ENCODE peak calls at places on chromosomes 16 and 17, in ten cellular contexts. I is body of pancreas, W is transverse colon, X is breast epithelium, O is IMR-90, A is prostate gland, L is A549, S is lower leg skin, U is vagina, R is stomach. Y is an unnamed sample.

GRCh38 chr17:61002316-61002736 is 324.7 kb downstream of the BCAS3 start:
- DNase-seq in I (no peak), W (no peak), X (no peak), O (peak), A (no peak), L (peak), S (no peak), U (no peak), R (no peak), Y (no peak)

GRCh38 chr16:58062821-58063220 is 37.3 kb downstream of the MMP15 start:
- DNase-seq in I (no peak), W (no peak), X (no peak), O (no peak), A (no peak), L (no peak), S (no peak), U (no peak), R (no peak), Y (no peak)

GRCh38 chr16:20940864-20941634 is 40.5 kb downstream of the LYRM1 start:
- DNase-seq in I (no peak), W (no peak), X (no peak), O (no peak), A (no peak), L (no peak), S (no peak), U (no peak), R (no peak), Y (no peak)

GRCh38 chr16:67100569-67101300 is 9.0 kb upstream of the PHAF1 start:
- DNase-seq in I (no peak), W (no peak), X (no peak), O (peak), A (no peak), L (peak), S (no peak), U (no peak), R (no peak), Y (no peak)

GRCh38 chr17:16814439-16814838 is 124.4 kb downstream of the CCDC144A start:
- DNase-seq in I (no peak), W (no peak), X (no peak), O (no peak), A (no peak), L (no peak), S (no peak), U (no peak), R (no peak), Y (no peak)

GRCh38 chr17:51000835-51001638 is 119.6 kb downstream of the SPAG9 start:
- DNase-seq in I (no peak), W (no peak), X (no peak), O (peak), A (peak), L (peak), S (no peak), U (no peak), R (no peak), Y (peak)

GRCh38 chr16:11604783-11605563 is 18.3 kb upstream of the LITAF start:
- DNase-seq in I (peak), W (peak), X (no peak), O (peak), A (no peak), L (no peak), S (no peak), U (no peak), R (no peak), Y (no peak)

GRCh38 chr16:29911676-29912010 is 11.4 kb downstream of the ASPHD1 start:
- DNase-seq in I (no peak), W (no peak), X (no peak), O (no peak), A (no peak), L (no peak), S (no peak), U (no peak), R (no peak), Y (no peak)

GRCh38 chr16:75648265-75649076 is 898 bp downstream of the TERF2IP start:
- DNase-seq in I (peak), W (peak), X (peak), O (peak), A (peak), L (peak), S (peak), U (no peak), R (peak), Y (peak)
- TF ChIP-seq POLR2A in I (no peak), W (no peak), X (peak), O (no peak), A (peak), L (no peak), S (no peak), U (no peak), R (no peak), Y (no peak)

GRCh38 chr16:57036945-57037344 is 47.6 kb downstream of the NLRC5 start:
- DNase-seq in I (no peak), W (no peak), X (no peak), O (no peak), A (no peak), L (no peak), S (no peak), U (no peak), R (no peak), Y (no peak)

GRCh38 chr16:57041182-57042156 is 50.9 kb upstream of the CPNE2 start:
- DNase-seq in I (peak), W (peak), X (no peak), O (no peak), A (no peak), L (no peak), S (no peak), U (no peak), R (peak), Y (no peak)

GRCh38 chr16:57038151-57038550 is 48.8 kb downstream of the NLRC5 start:
- DNase-seq in I (no peak), W (no peak), X (no peak), O (peak), A (no peak), L (no peak), S (no peak), U (no peak), R (no peak), Y (no peak)

GRCh38 chr16:57036315-57036714 is 47.0 kb downstream of the NLRC5 start:
- DNase-seq in I (no peak), W (no peak), X (no peak), O (no peak), A (no peak), L (no peak), S (no peak), U (no peak), R (no peak), Y (no peak)

GRCh38 chr16:57039148-57039812 is 49.9 kb downstream of the NLRC5 start:
- DNase-seq in I (no peak), W (peak), X (no peak), O (peak), A (no peak), L (no peak), S (no peak), U (no peak), R (no peak), Y (no peak)
- TF ChIP-seq POLR2A in I (no peak), W (no peak), X (no peak), O (no peak), A (no peak), L (no peak), S (no peak), U (no peak), R (no peak), Y (no peak)

GRCh38 chr17:71057448-71057847 is 888.1 kb downstream of the KCNJ2 start:
- DNase-seq in I (no peak), W (no peak), X (no peak), O (no peak), A (no peak), L (no peak), S (no peak), U (no peak), R (no peak), Y (no peak)
- TF ChIP-seq POLR2A in I (no peak), W (no peak), X (no peak), O (no peak), A (no peak), L (no peak), S (no peak), U (no peak), R (no peak), Y (no peak)

DNA sequence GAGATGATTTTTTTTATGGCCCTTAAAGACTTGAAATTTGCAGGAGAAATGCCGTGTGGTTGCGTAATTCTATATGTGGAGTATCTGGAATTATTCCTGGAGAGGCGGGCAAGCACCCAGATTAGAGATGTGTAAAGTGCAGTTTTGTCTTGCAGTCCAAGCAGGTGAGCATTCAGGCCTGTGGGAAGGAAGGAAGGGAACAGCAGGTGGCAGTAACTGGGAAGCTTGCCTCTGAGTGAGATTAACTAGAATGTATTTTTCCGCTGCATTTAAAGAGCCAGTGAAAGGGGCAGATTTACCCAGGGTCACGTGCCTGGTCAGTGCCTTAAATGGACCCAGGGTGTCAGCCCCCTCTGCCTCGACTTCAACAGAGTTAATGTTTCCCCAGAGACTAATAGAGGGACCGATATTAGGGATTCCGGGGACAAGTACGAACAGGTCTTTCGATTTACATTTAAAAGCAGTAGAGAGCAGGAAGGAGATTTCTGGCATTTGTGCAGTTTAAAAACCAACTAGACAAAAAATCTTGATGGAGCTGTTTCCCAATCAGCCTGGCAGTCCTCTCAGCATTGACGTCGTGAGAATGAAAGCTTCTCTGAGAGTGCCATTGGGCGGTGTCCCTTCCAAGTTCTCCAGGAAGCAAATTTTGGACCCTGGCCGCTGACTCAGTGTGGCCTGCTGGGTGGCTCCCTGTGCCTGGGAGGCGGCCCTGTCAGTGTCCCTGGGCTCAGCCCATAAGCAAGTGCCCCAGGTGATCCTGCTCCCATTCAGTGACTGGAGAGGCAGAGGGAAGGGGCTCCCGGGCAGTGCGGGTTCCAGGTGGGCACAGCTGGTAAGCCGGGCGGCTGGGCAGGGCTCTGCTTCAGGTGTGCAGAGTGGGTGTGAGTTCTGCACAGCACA is 38.2 kb downstream of the KSR1 start:
- DNase-seq in I (peak), W (peak), X (peak), O (peak), A (peak), L (peak), S (peak), U (no peak), R (peak), Y (peak)
- TF ChIP-seq POLR2A in I (peak), W (peak), X (no peak), O (no peak), A (peak), L (no peak), S (no peak), U (no peak), R (no peak), Y (no peak)

GRCh38 chr16:70749681-70750601 is 51.0 kb downstream of the VAC14 start:
- DNase-seq in I (no peak), W (no peak), X (no peak), O (no peak), A (no peak), L (no peak), S (no peak), U (no peak), R (no peak), Y (no peak)
- TF ChIP-seq POLR2A in I (no peak), W (no peak), X (no peak), O (no peak), A (no peak), L (no peak), S (no peak), U (no peak), R (no peak), Y (no peak)

DNA sequence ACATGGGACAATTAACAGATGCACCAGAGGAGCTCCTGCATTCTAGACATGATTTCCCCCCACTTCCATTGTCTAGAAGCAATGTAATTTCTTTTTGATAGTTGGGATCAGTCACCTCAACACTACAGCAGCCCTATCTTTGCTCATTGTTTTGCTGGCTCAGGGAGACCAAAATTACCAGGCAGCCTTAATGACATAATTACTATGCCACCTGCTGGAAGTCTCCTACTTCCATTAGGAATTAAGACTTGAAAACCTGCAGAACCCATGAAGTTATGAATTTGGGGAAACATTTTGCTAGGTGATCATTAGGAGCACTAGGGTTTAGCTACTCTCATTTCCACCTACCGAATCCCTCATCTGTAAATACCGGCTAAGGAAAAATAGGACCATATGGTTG is 312.0 kb upstream of the CA10 start:
- DNase-seq in I (no peak), W (no peak), X (no peak), O (no peak), A (no peak), L (no peak), S (no peak), U (no peak), R (no peak), Y (no peak)
- TF ChIP-seq POLR2A in I (no peak), W (no peak), X (no peak), O (no peak), A (no peak), L (no peak), S (no peak), U (no peak), R (no peak), Y (no peak)

GRCh38 chr16:2489581-2489980 is 14.7 kb downstream of the TBC1D24 start:
- DNase-seq in I (no peak), W (no peak), X (no peak), O (no peak), A (no peak), L (no peak), S (no peak), U (no peak), R (no peak), Y (no peak)
- TF ChIP-seq POLR2A in I (no peak), W (no peak), X (no peak), O (no peak), A (no peak), L (no peak), S (no peak), U (no peak), R (no peak), Y (no peak)

GRCh38 chr17:77887110-77887463 is 71.4 kb upstream of the TNRC6C start:
- DNase-seq in I (no peak), W (no peak), X (no peak), O (no peak), A (no peak), L (no peak), S (no peak), U (no peak), R (no peak), Y (no peak)

GRCh38 chr17:77889135-77889505 is 69.4 kb upstream of the TNRC6C start:
- DNase-seq in I (no peak), W (no peak), X (no peak), O (no peak), A (no peak), L (no peak), S (no peak), U (no peak), R (no peak), Y (no peak)

GRCh38 chr17:77886387-77886728 is 72.1 kb upstream of the TNRC6C start:
- DNase-seq in I (no peak), W (no peak), X (no peak), O (no peak), A (no peak), L (no peak), S (no peak), U (no peak), R (peak), Y (no peak)

GRCh38 chr17:77888242-77889134 is 70.0 kb upstream of the TNRC6C start:
- DNase-seq in I (no peak), W (no peak), X (no peak), O (peak), A (no peak), L (no peak), S (no peak), U (no peak), R (no peak), Y (no peak)

DNA sequence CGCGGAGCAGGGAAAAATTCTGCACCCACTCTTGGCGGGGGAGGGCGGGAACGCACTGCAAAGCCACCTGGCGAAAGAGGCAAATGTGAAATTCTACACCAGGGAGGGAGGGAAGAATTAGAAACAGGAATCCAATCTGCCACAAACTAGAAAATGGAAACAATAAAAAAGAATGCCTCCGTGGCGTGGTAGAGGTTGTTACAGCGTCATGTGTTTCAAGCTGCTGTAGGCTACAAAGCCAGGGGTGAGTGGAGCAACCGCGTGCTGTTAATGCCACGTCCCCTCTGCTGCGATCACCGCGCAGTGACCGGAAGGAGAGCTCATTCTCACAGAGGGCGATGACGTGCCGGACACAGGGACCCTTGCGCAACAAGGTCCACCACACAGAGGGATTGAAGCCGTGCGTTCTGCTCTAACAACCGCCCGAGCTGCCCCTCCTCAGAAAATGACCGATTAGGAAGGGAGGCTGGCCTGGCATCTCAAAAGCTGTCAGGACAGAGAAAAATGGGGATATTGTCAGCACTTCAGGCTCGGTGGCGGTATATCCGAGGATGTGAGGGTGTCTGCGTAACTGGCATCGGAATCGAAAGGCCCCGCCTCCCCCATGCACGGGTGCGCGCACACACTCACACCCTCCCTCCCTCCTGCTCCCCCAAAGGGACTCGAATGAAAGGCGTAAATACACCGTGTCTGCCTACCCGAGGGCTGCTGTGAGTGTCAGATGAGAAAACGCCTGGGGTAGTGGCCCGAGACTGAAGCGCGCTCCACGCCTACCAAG is 70.8 kb upstream of the TNRC6C start:
- DNase-seq in I (peak), W (peak), X (peak), O (peak), A (peak), L (peak), S (peak), U (no peak), R (peak), Y (peak)
- TF ChIP-seq POLR2A in I (no peak), W (no peak), X (no peak), O (no peak), A (no peak), L (no peak), S (no peak), U (no peak), R (no peak), Y (peak)

DNA sequence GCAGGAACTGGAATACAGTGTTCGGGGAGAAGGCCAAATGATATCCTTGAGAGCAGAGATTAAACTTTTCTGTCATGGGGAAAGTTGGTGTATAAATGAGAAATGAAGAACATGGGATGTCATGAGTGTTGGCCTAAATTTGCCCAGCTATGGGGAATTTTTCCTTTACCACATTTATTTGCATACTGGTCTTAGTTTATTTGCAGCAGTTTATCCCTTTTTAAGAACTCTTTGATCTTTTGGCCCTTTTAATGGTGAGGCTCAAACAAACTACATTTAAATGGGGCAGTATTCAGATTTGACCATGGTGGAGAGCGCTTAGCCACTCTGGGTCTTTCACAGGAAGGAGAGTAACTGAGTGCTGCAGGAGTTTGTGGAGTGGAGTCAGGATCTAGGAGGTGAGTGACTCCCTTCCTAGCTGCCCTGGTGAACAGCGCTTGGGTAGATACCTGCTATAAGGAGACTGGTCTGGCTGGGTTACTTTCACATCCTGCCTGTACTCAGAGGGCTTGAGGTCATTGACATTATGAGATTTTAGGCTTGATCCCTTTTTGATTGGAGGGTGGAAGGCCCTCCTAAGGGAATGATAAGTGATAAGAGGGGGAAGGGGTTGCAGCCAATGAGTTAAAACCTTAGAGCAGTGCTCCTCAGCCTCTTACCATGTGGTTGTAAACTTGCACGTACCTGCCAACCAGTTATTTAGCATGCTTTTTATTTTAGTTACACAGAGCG is 10.7 kb downstream of the PYCARD start:
- DNase-seq in I (no peak), W (no peak), X (no peak), O (no peak), A (no peak), L (no peak), S (no peak), U (no peak), R (no peak), Y (no peak)
- TF ChIP-seq POLR2A in I (no peak), W (no peak), X (no peak), O (no peak), A (no peak), L (no peak), S (no peak), U (no peak), R (no peak), Y (no peak)

GRCh38 chr16:19555186-19555937 is at the start of gene VPS35L:
- DNase-seq in I (peak), W (peak), X (peak), O (peak), A (peak), L (peak), S (peak), U (no peak), R (peak), Y (peak)
- TF ChIP-seq POLR2A in I (peak), W (peak), X (no peak), O (peak), A (peak), L (peak), S (no peak), U (no peak), R (no peak), Y (peak)